ENCODE peak calls at places on chromosomes 5 and 9, in nine cellular contexts. H, U, K, F, N, E, G, B and Y are unnamed samples.

GRCh38 chr9:89919171-89919681 is 314.4 kb downstream of the GADD45G start:
- DNase-seq in U (no peak), E (peak; percentile 34), B (peak; percentile 65), H (peak; percentile 40), G (no peak), K (peak; percentile 50), F (no peak), N (no peak), Y (no peak)

GRCh38 chr9:17600962-17601593 is 22.2 kb downstream of the SH3GL2 start:
- DNase-seq in F (no peak), U (no peak), E (no peak), B (no peak), K (no peak), H (no peak), N (no peak), G (no peak), Y (no peak)

GRCh38 chr9:130987738-130988399 is 21.1 kb upstream of the LAMC3 start:
- DNase-seq in G (no peak), N (no peak), K (no peak), E (no peak), H (no peak), B (no peak), U (no peak), F (no peak), Y (no peak)

GRCh38 chr5:110441035-110441434 is 285.4 kb downstream of the TMEM232 start:
- DNase-seq in E (no peak), H (no peak), N (no peak), K (no peak), U (no peak), F (no peak), G (no peak), B (peak; percentile 6), Y (no peak)

GRCh38 chr5:32044904-32045303 is 129.2 kb downstream of the GOLPH3 start:
- DNase-seq in F (no peak), N (no peak), K (no peak), U (peak; percentile 32), E (no peak), H (no peak), G (no peak), B (no peak), Y (no peak)

GRCh38 chr5:79759436-79759835 is 69.8 kb downstream of the CMYA5 start:
- DNase-seq in H (no peak), N (no peak), E (no peak), U (peak; percentile 73), F (no peak), K (no peak), G (no peak), B (no peak), Y (no peak)

GRCh38 chr9:112887377-112887776 is 3.3 kb downstream of the SLC46A2 start:
- DNase-seq in U (no peak), F (no peak), N (no peak), G (no peak), B (no peak), H (no peak), E (no peak), K (peak; percentile 51), Y (no peak)

GRCh38 chr9:93698140-93698908 is 121.9 kb downstream of the PHF2 start:
- DNase-seq in N (no peak), B (no peak), H (no peak), G (no peak), F (no peak), E (no peak), U (no peak), K (no peak), Y (no peak)

GRCh38 chr9:18585996-18586395 is 112.0 kb downstream of the ADAMTSL1 start:
- DNase-seq in G (no peak), H (no peak), E (no peak), U (no peak), B (no peak), N (no peak), K (no peak), F (no peak), Y (no peak)

GRCh38 chr9:70588999-70589398 is 174.5 kb upstream of the KLF9 start:
- DNase-seq in E (no peak), U (no peak), K (no peak), B (no peak), G (no peak), H (no peak), N (no peak), F (no peak), Y (no peak)

GRCh38 chr5:73892806-73893205 is 266.8 kb downstream of the ARHGEF28 start:
- DNase-seq in G (no peak), E (no peak), H (no peak), N (no peak), U (peak; percentile 85), B (no peak), K (no peak), F (no peak), Y (no peak)

GRCh38 chr9:18706648-18707047 is 232.7 kb downstream of the ADAMTSL1 start:
- DNase-seq in G (no peak), U (no peak), E (no peak), K (no peak), F (no peak), N (no peak), H (no peak), B (no peak), Y (no peak)

GRCh38 chr5:54944364-54944763 is 41.0 kb downstream of the ESM1 start:
- DNase-seq in U (peak; percentile 30), G (no peak), K (no peak), F (no peak), H (no peak), B (peak; percentile 31), N (no peak), E (peak; percentile 20), Y (peak; percentile 55)

GRCh38 chr5:72441094-72441723 is 66.0 kb downstream of the ZNF366 start:
- DNase-seq in F (no peak), H (no peak), B (no peak), G (no peak), E (no peak), K (no peak), U (peak; percentile 33), N (no peak), Y (no peak)

GRCh38 chr9:93951655-93952118 is 3.5 kb downstream of the BARX1 start:
- DNase-seq in U (no peak), G (no peak), E (no peak), F (no peak), K (no peak), H (no peak), B (no peak), N (no peak), Y (no peak)

GRCh38 chr5:148543727-148544126 is 110.6 kb downstream of the HTR4 start:
- DNase-seq in H (no peak), N (no peak), E (no peak), F (no peak), K (no peak), U (peak; percentile 4), B (no peak), G (no peak), Y (no peak)

GRCh38 chr5:93126634-93127033 is 454.4 kb downstream of the NR2F1-AS1 start:
- DNase-seq in F (no peak), K (no peak), E (no peak), G (no peak), N (no peak), U (peak; percentile 39), B (no peak), H (no peak), Y (no peak)

GRCh38 chr5:117872798-117873368 is 1115.5 kb downstream of the DTWD2 start:
- DNase-seq in U (no peak), F (no peak), H (no peak), N (no peak), K (no peak), B (no peak), E (no peak), G (no peak), Y (no peak)

GRCh38 chr5:146967646-146968045 is 89.1 kb upstream of the PPP2R2B start:
- DNase-seq in H (no peak), K (no peak), G (no peak), F (no peak), B (no peak), E (no peak), N (no peak), U (no peak), Y (no peak)

GRCh38 chr5:76608833-76609232 is 14.4 kb downstream of the F2RL2 start:
- DNase-seq in H (no peak), K (no peak), G (no peak), E (no peak), N (no peak), U (no peak), F (no peak), B (peak; percentile 32), Y (no peak)

GRCh38 chr9:79583957-79584654 is 12.3 kb downstream of the TLE4 start:
- DNase-seq in H (peak; percentile 38), K (peak; percentile 66), F (no peak), N (no peak), B (peak; percentile 18), E (no peak), G (no peak), U (no peak), Y (peak; percentile 65)

GRCh38 chr5:172873513-172873912 is 39.5 kb downstream of the ERGIC1 start:
- DNase-seq in G (no peak), K (no peak), E (no peak), H (no peak), F (no peak), U (no peak), N (no peak), B (no peak), Y (no peak)

GRCh38 chr9:93304574-93305496 is 120.9 kb downstream of the WNK2 start:
- DNase-seq in B (peak; percentile 69), H (peak; percentile 32), G (peak; percentile 66), K (peak; percentile 72), F (no peak), E (no peak), U (peak; percentile 32), N (no peak), Y (no peak)

GRCh38 chr5:53419247-53419646 is 61.2 kb upstream of the FST start:
- DNase-seq in E (no peak), U (peak; percentile 86), F (no peak), G (no peak), N (no peak), B (no peak), H (no peak), K (no peak), Y (no peak)

GRCh38 chr5:81315336-81315735 is 13.9 kb downstream of the ZCCHC9 start:
- DNase-seq in U (peak; percentile 63), E (no peak), F (no peak), H (no peak), B (no peak), G (no peak), K (no peak), N (no peak), Y (no peak)

GRCh38 chr9:130058887-130059286 is 5.2 kb downstream of the GPR107 start:
- DNase-seq in K (no peak), G (no peak), H (no peak), F (no peak), U (no peak), N (no peak), B (no peak), E (no peak), Y (no peak)

GRCh38 chr9:102069969-102070368 is 331.5 kb upstream of the GRIN3A start:
- DNase-seq in H (no peak), N (no peak), K (no peak), G (no peak), B (no peak), E (no peak), F (no peak), U (no peak), Y (no peak)

GRCh38 chr5:9233712-9234111 is 312.2 kb downstream of the SEMA5A start:
- DNase-seq in G (no peak), F (no peak), K (no peak), E (no peak), H (no peak), N (no peak), B (no peak), U (no peak), Y (no peak)

GRCh38 chr9:113580041-113580953 is 116.8 kb downstream of the RGS3 start:
- DNase-seq in U (no peak), K (peak; percentile 90), B (no peak), E (peak; percentile 62), G (peak; percentile 92), N (no peak), H (peak; percentile 91), F (peak; percentile 61), Y (peak; percentile 32)

GRCh38 chr5:148060881-148061280 is 2.9 kb upstream of the SPINK5 start:
- DNase-seq in H (no peak), U (no peak), K (no peak), E (no peak), F (no peak), B (no peak), G (no peak), N (no peak), Y (no peak)

GRCh38 chr5:9009931-9010652 is 535.8 kb downstream of the SEMA5A start:
- DNase-seq in F (no peak), N (no peak), G (no peak), E (no peak), K (no peak), B (no peak), H (no peak), U (peak; percentile 49), Y (no peak)